ENCODE peak calls at places on chromosomes 1 and 21, in nine cellular contexts. One of them, this sample, is unnamed.
A peak's percentile ranks its signal among the peaks of the same experiment; 100 is the strongest.

GRCh38 chr21:37670883-37671282 is 245.4 kb downstream of the KCNJ6 start:
- DNase-seq in kidney: no peak
- DNase-seq in NCI-H774: no peak
- DNase-seq in HFF-Myc: no peak
- DNase-seq in activated naive CD4-positive, alpha-beta T cell treated with anti-CD3 and anti-CD28 coated beads, Interleukin-2, amount 50 U/mL, for 16 hours: no peak
- DNase-seq in AG08395: peak; percentile 77
- DNase-seq in activated CD8-positive, alpha-beta T cell treated with anti-CD3 and anti-CD28 coated beads, Interleukin-2, amount 10 ng/mL, durations not matched to agents 7 days and 5 days: no peak
- DNase-seq in iris pigment epithelial cell: peak; percentile 77
- DNase-seq in cardiac septum: no peak
- DNase-seq in this sample: no peak

GRCh38 chr21:25660233-25660632 is 21.2 kb downstream of the JAM2 start:
- DNase-seq in kidney: no peak
- DNase-seq in NCI-H774: no peak
- DNase-seq in HFF-Myc: no peak
- DNase-seq in activated naive CD4-positive, alpha-beta T cell treated with anti-CD3 and anti-CD28 coated beads, Interleukin-2, amount 50 U/mL, for 16 hours: no peak
- DNase-seq in AG08395: no peak
- DNase-seq in activated CD8-positive, alpha-beta T cell treated with anti-CD3 and anti-CD28 coated beads, Interleukin-2, amount 10 ng/mL, durations not matched to agents 7 days and 5 days: no peak
- DNase-seq in iris pigment epithelial cell: no peak
- DNase-seq in cardiac septum: no peak
- DNase-seq in this sample: no peak

GRCh38 chr1:8789314-8790214 is 27.9 kb downstream of the RERE start:
- DNase-seq in kidney: no peak
- DNase-seq in NCI-H774: no peak
- DNase-seq in HFF-Myc: no peak
- DNase-seq in activated naive CD4-positive, alpha-beta T cell treated with anti-CD3 and anti-CD28 coated beads, Interleukin-2, amount 50 U/mL, for 16 hours: no peak
- DNase-seq in AG08395: no peak
- DNase-seq in activated CD8-positive, alpha-beta T cell treated with anti-CD3 and anti-CD28 coated beads, Interleukin-2, amount 10 ng/mL, durations not matched to agents 7 days and 5 days: no peak
- DNase-seq in iris pigment epithelial cell: no peak
- DNase-seq in cardiac septum: no peak
- DNase-seq in this sample: no peak

GRCh38 chr1:17567582-17567981 is 28.1 kb downstream of the ARHGEF10L start:
- DNase-seq in kidney: no peak
- DNase-seq in NCI-H774: no peak
- DNase-seq in HFF-Myc: peak; percentile 20
- DNase-seq in activated naive CD4-positive, alpha-beta T cell treated with anti-CD3 and anti-CD28 coated beads, Interleukin-2, amount 50 U/mL, for 16 hours: no peak
- DNase-seq in AG08395: peak; percentile 90
- DNase-seq in activated CD8-positive, alpha-beta T cell treated with anti-CD3 and anti-CD28 coated beads, Interleukin-2, amount 10 ng/mL, durations not matched to agents 7 days and 5 days: no peak
- DNase-seq in iris pigment epithelial cell: no peak
- DNase-seq in cardiac septum: no peak
- DNase-seq in this sample: no peak

GRCh38 chr1:205199090-205199930 is 12.2 kb downstream of the DSTYK start:
- DNase-seq in kidney: no peak
- DNase-seq in NCI-H774: no peak
- DNase-seq in HFF-Myc: peak; percentile 61
- DNase-seq in activated naive CD4-positive, alpha-beta T cell treated with anti-CD3 and anti-CD28 coated beads, Interleukin-2, amount 50 U/mL, for 16 hours: peak; percentile 35
- DNase-seq in AG08395: no peak
- DNase-seq in activated CD8-positive, alpha-beta T cell treated with anti-CD3 and anti-CD28 coated beads, Interleukin-2, amount 10 ng/mL, durations not matched to agents 7 days and 5 days: peak; percentile 43
- DNase-seq in iris pigment epithelial cell: peak; percentile 15
- DNase-seq in cardiac septum: no peak
- DNase-seq in this sample: no peak

GRCh38 chr1:56821462-56821797 is 2.2 kb upstream of the FYB2 start:
- DNase-seq in kidney: no peak
- DNase-seq in NCI-H774: no peak
- DNase-seq in HFF-Myc: no peak
- DNase-seq in activated naive CD4-positive, alpha-beta T cell treated with anti-CD3 and anti-CD28 coated beads, Interleukin-2, amount 50 U/mL, for 16 hours: no peak
- DNase-seq in AG08395: no peak
- DNase-seq in activated CD8-positive, alpha-beta T cell treated with anti-CD3 and anti-CD28 coated beads, Interleukin-2, amount 10 ng/mL, durations not matched to agents 7 days and 5 days: no peak
- DNase-seq in iris pigment epithelial cell: peak; percentile 26
- DNase-seq in cardiac septum: no peak
- DNase-seq in this sample: no peak

GRCh38 chr1:228312091-228312764 is 94.4 kb downstream of the TRIM11 start:
- DNase-seq in kidney: no peak
- DNase-seq in NCI-H774: no peak
- DNase-seq in HFF-Myc: no peak
- DNase-seq in activated naive CD4-positive, alpha-beta T cell treated with anti-CD3 and anti-CD28 coated beads, Interleukin-2, amount 50 U/mL, for 16 hours: peak; percentile 3
- DNase-seq in AG08395: no peak
- DNase-seq in activated CD8-positive, alpha-beta T cell treated with anti-CD3 and anti-CD28 coated beads, Interleukin-2, amount 10 ng/mL, durations not matched to agents 7 days and 5 days: no peak
- DNase-seq in iris pigment epithelial cell: no peak
- DNase-seq in cardiac septum: peak; percentile 57
- DNase-seq in this sample: no peak

GRCh38 chr1:6268431-6268830 is 7.5 kb upstream of the GPR153 start:
- DNase-seq in kidney: no peak
- DNase-seq in NCI-H774: no peak
- DNase-seq in HFF-Myc: no peak
- DNase-seq in activated naive CD4-positive, alpha-beta T cell treated with anti-CD3 and anti-CD28 coated beads, Interleukin-2, amount 50 U/mL, for 16 hours: no peak
- DNase-seq in AG08395: no peak
- DNase-seq in activated CD8-positive, alpha-beta T cell treated with anti-CD3 and anti-CD28 coated beads, Interleukin-2, amount 10 ng/mL, durations not matched to agents 7 days and 5 days: no peak
- DNase-seq in iris pigment epithelial cell: no peak
- DNase-seq in cardiac septum: no peak
- DNase-seq in this sample: no peak

GRCh38 chr1:211082824-211083223 is 51.1 kb downstream of the KCNH1 start:
- DNase-seq in kidney: no peak
- DNase-seq in NCI-H774: no peak
- DNase-seq in HFF-Myc: no peak
- DNase-seq in activated naive CD4-positive, alpha-beta T cell treated with anti-CD3 and anti-CD28 coated beads, Interleukin-2, amount 50 U/mL, for 16 hours: no peak
- DNase-seq in AG08395: no peak
- DNase-seq in activated CD8-positive, alpha-beta T cell treated with anti-CD3 and anti-CD28 coated beads, Interleukin-2, amount 10 ng/mL, durations not matched to agents 7 days and 5 days: no peak
- DNase-seq in iris pigment epithelial cell: no peak
- DNase-seq in cardiac septum: no peak
- DNase-seq in this sample: no peak

GRCh38 chr1:226886142-226886901 is 15.9 kb downstream of the PSEN2 start:
- DNase-seq in kidney: no peak
- DNase-seq in NCI-H774: no peak
- DNase-seq in HFF-Myc: no peak
- DNase-seq in activated naive CD4-positive, alpha-beta T cell treated with anti-CD3 and anti-CD28 coated beads, Interleukin-2, amount 50 U/mL, for 16 hours: no peak
- DNase-seq in AG08395: no peak
- DNase-seq in activated CD8-positive, alpha-beta T cell treated with anti-CD3 and anti-CD28 coated beads, Interleukin-2, amount 10 ng/mL, durations not matched to agents 7 days and 5 days: no peak
- DNase-seq in iris pigment epithelial cell: no peak
- DNase-seq in cardiac septum: peak; percentile 29
- DNase-seq in this sample: peak; percentile 47

GRCh38 chr21:31671931-31672330 is 12.4 kb downstream of the SOD1 start:
- DNase-seq in kidney: no peak
- DNase-seq in NCI-H774: no peak
- DNase-seq in HFF-Myc: no peak
- DNase-seq in activated naive CD4-positive, alpha-beta T cell treated with anti-CD3 and anti-CD28 coated beads, Interleukin-2, amount 50 U/mL, for 16 hours: no peak
- DNase-seq in AG08395: no peak
- DNase-seq in activated CD8-positive, alpha-beta T cell treated with anti-CD3 and anti-CD28 coated beads, Interleukin-2, amount 10 ng/mL, durations not matched to agents 7 days and 5 days: no peak
- DNase-seq in iris pigment epithelial cell: no peak
- DNase-seq in cardiac septum: no peak
- DNase-seq in this sample: no peak

GRCh38 chr1:199747984-199748383 is 279.5 kb upstream of the NR5A2 start:
- DNase-seq in kidney: peak; percentile 39
- DNase-seq in NCI-H774: no peak
- DNase-seq in HFF-Myc: no peak
- DNase-seq in activated naive CD4-positive, alpha-beta T cell treated with anti-CD3 and anti-CD28 coated beads, Interleukin-2, amount 50 U/mL, for 16 hours: no peak
- DNase-seq in AG08395: no peak
- DNase-seq in activated CD8-positive, alpha-beta T cell treated with anti-CD3 and anti-CD28 coated beads, Interleukin-2, amount 10 ng/mL, durations not matched to agents 7 days and 5 days: no peak
- DNase-seq in iris pigment epithelial cell: peak; percentile 25
- DNase-seq in cardiac septum: no peak
- DNase-seq in this sample: no peak

GRCh38 chr1:33346921-33347649 is 26.2 kb upstream of the A3GALT2 start:
- DNase-seq in kidney: no peak
- DNase-seq in NCI-H774: no peak
- DNase-seq in HFF-Myc: peak; percentile 95
- DNase-seq in activated naive CD4-positive, alpha-beta T cell treated with anti-CD3 and anti-CD28 coated beads, Interleukin-2, amount 50 U/mL, for 16 hours: no peak
- DNase-seq in AG08395: peak; percentile 79
- DNase-seq in activated CD8-positive, alpha-beta T cell treated with anti-CD3 and anti-CD28 coated beads, Interleukin-2, amount 10 ng/mL, durations not matched to agents 7 days and 5 days: peak; percentile 31
- DNase-seq in iris pigment epithelial cell: peak; percentile 96
- DNase-seq in cardiac septum: no peak
- DNase-seq in this sample: no peak